ENCODE peak calls at places on chromosomes 2 and 18, in six cellular contexts. Z is right cardiac atrium, I is right atrium auricular region, Y is fibroblast of lung, E is body of pancreas, L is pancreas. X is an unnamed sample.

GRCh38 chr2:172293952-172294351 is 133.4 kb upstream of the ITGA6 start:
- DNase-seq in Z (peak), I (no peak), Y (peak), E (peak), L (peak), X (no peak)

GRCh38 chr2:191217580-191217979 is 27.6 kb upstream of the MYO1B start:
- DNase-seq in Z (no peak), I (no peak), Y (peak), E (no peak), L (no peak), X (no peak)

GRCh38 chr2:39435974-39436591 is 1.0 kb downstream of the MAP4K3 start:
- DNase-seq in Z (no peak), I (peak), Y (peak), E (no peak), L (no peak), X (no peak)

GRCh38 chr2:184683923-184684322 is 85.6 kb downstream of the ZNF804A start:
- DNase-seq in Z (no peak), I (no peak), Y (no peak), E (no peak), L (no peak), X (no peak)

GRCh38 chr2:105682401-105682800 is 62.3 kb upstream of the NCK2 start:
- DNase-seq in Z (no peak), I (no peak), Y (no peak), E (no peak), L (no peak), X (no peak)

GRCh38 chr18:61681065-61681464 is 211.7 kb downstream of the RNF152 start:
- DNase-seq in Z (no peak), I (no peak), Y (no peak), E (no peak), L (no peak), X (no peak)

GRCh38 chr2:19574788-19575260 is 216.4 kb upstream of the OSR1 start:
- DNase-seq in Z (peak), I (peak), Y (peak), E (peak), L (no peak), X (no peak)

GRCh38 chr2:173354073-173354600 is 535 bp upstream of the CDCA7 start:
- DNase-seq in Z (no peak), I (no peak), Y (no peak), E (no peak), L (no peak), X (no peak)

GRCh38 chr18:30086351-30086750 is 956.2 kb downstream of the DSC3 start:
- DNase-seq in Z (no peak), I (no peak), Y (no peak), E (no peak), L (no peak), X (no peak)

GRCh38 chr2:134160793-134161504 is 92.9 kb upstream of the MGAT5 start:
- DNase-seq in Z (peak), I (no peak), Y (no peak), E (peak), L (no peak), X (no peak)